ENCODE peak calls at places on chromosomes 7 and 10, in four cellular contexts. M is sciatic nerve, O is epithelial cell of esophagus, Y is caudate nucleus. V is an unnamed sample.

GRCh38 chr10:6399241-6399701 is 180.8 kb downstream of the PRKCQ start:
- DNase-seq in Y (peak), M (no peak), O (no peak), V (no peak)

GRCh38 chr10:71889388-71889987 is 38.4 kb upstream of the PSAP start:
- DNase-seq in O (peak), M (no peak), Y (no peak), V (no peak)

GRCh38 chr7:104890216-104890615 is 123.8 kb upstream of the KMT2E start:
- DNase-seq in Y (no peak), M (no peak), O (no peak), V (no peak)

GRCh38 chr7:6589829-6590644 is at the start of gene INTS15:
- DNase-seq in Y (peak), O (peak), M (peak), V (peak)

GRCh38 chr7:41792099-41792498 is 89.2 kb upstream of the INHBA start:
- DNase-seq in O (peak), M (no peak), Y (no peak), V (no peak)

GRCh38 chr7:28082071-28082470 is 98.5 kb downstream of the JAZF1 start:
- DNase-seq in Y (no peak), O (no peak), M (no peak), V (no peak)

GRCh38 chr10:48468866-48469511 is 135.9 kb downstream of the ARHGAP22 start:
- DNase-seq in O (no peak), M (no peak), Y (no peak), V (no peak)

GRCh38 chr7:128266891-128267839 is 26.1 kb downstream of the LEP start:
- DNase-seq in Y (no peak), O (peak), M (peak), V (peak)

GRCh38 chr7:28564755-28565374 is 152.5 kb downstream of the CREB5 start:
- DNase-seq in M (no peak), O (no peak), Y (no peak), V (no peak)